ENCODE peak calls at places on chromosomes 6 and 20, in nine cellular contexts. One of them, this sample, is unnamed.

GRCh38 chr20:8798505-8798904 is 270.4 kb upstream of the PLCB4 start:
- DNase-seq in T-helper 1 cell: no peak
- DNase-seq in activated T-cell treated with anti-CD3 and anti-CD28 coated beads for 1 hour: no peak
- DNase-seq in epithelial cell of prostate: no peak
- DNase-seq in T-helper 2 cell: no peak
- DNase-seq in RCC 7860: no peak
- DNase-seq in stimulated activated CD8-positive, alpha-beta memory T cell treated with anti-CD3 and anti-CD28 coated beads, Interleukin-12 subunit alpha, Interleukin-12 subunit beta, amount 100 ng/mL, for 4 hours: no peak
- DNase-seq in HAP-1: no peak
- DNase-seq in AG10803: peak
- DNase-seq in this sample: peak

GRCh38 chr6:25370175-25371036 is 91.2 kb downstream of the CARMIL1 start:
- DNase-seq in T-helper 1 cell: no peak
- DNase-seq in activated T-cell treated with anti-CD3 and anti-CD28 coated beads for 1 hour: no peak
- DNase-seq in epithelial cell of prostate: no peak
- DNase-seq in T-helper 2 cell: no peak
- DNase-seq in RCC 7860: no peak
- DNase-seq in stimulated activated CD8-positive, alpha-beta memory T cell treated with anti-CD3 and anti-CD28 coated beads, Interleukin-12 subunit alpha, Interleukin-12 subunit beta, amount 100 ng/mL, for 4 hours: no peak
- DNase-seq in HAP-1: no peak
- DNase-seq in AG10803: no peak
- DNase-seq in this sample: no peak

GRCh38 chr6:168088161-168089106 is 9.4 kb upstream of the FRMD1 start:
- DNase-seq in T-helper 1 cell: no peak
- DNase-seq in activated T-cell treated with anti-CD3 and anti-CD28 coated beads for 1 hour: no peak
- DNase-seq in epithelial cell of prostate: no peak
- DNase-seq in T-helper 2 cell: no peak
- DNase-seq in RCC 7860: no peak
- DNase-seq in stimulated activated CD8-positive, alpha-beta memory T cell treated with anti-CD3 and anti-CD28 coated beads, Interleukin-12 subunit alpha, Interleukin-12 subunit beta, amount 100 ng/mL, for 4 hours: no peak
- DNase-seq in HAP-1: peak
- DNase-seq in AG10803: peak
- DNase-seq in this sample: peak

GRCh38 chr6:109867970-109868358 is 110.1 kb upstream of the GPR6 start:
- DNase-seq in T-helper 1 cell: no peak
- DNase-seq in activated T-cell treated with anti-CD3 and anti-CD28 coated beads for 1 hour: no peak
- DNase-seq in epithelial cell of prostate: no peak
- DNase-seq in T-helper 2 cell: no peak
- DNase-seq in RCC 7860: no peak
- DNase-seq in stimulated activated CD8-positive, alpha-beta memory T cell treated with anti-CD3 and anti-CD28 coated beads, Interleukin-12 subunit alpha, Interleukin-12 subunit beta, amount 100 ng/mL, for 4 hours: no peak
- DNase-seq in HAP-1: no peak
- DNase-seq in AG10803: peak
- DNase-seq in this sample: no peak

GRCh38 chr20:24948939-24949679 is at the start of gene CST7:
- DNase-seq in T-helper 1 cell: peak
- DNase-seq in activated T-cell treated with anti-CD3 and anti-CD28 coated beads for 1 hour: peak
- DNase-seq in epithelial cell of prostate: no peak
- DNase-seq in T-helper 2 cell: peak
- DNase-seq in RCC 7860: no peak
- DNase-seq in stimulated activated CD8-positive, alpha-beta memory T cell treated with anti-CD3 and anti-CD28 coated beads, Interleukin-12 subunit alpha, Interleukin-12 subunit beta, amount 100 ng/mL, for 4 hours: peak
- DNase-seq in HAP-1: no peak
- DNase-seq in AG10803: no peak
- DNase-seq in this sample: no peak

GRCh38 chr20:23118766-23119165 is 32.6 kb upstream of the CD93 start:
- DNase-seq in T-helper 1 cell: no peak
- DNase-seq in activated T-cell treated with anti-CD3 and anti-CD28 coated beads for 1 hour: no peak
- DNase-seq in epithelial cell of prostate: no peak
- DNase-seq in T-helper 2 cell: no peak
- DNase-seq in RCC 7860: no peak
- DNase-seq in stimulated activated CD8-positive, alpha-beta memory T cell treated with anti-CD3 and anti-CD28 coated beads, Interleukin-12 subunit alpha, Interleukin-12 subunit beta, amount 100 ng/mL, for 4 hours: no peak
- DNase-seq in HAP-1: no peak
- DNase-seq in AG10803: no peak
- DNase-seq in this sample: no peak

GRCh38 chr6:33746036-33746600 is 587 bp downstream of the IP6K3 start:
- DNase-seq in T-helper 1 cell: no peak
- DNase-seq in activated T-cell treated with anti-CD3 and anti-CD28 coated beads for 1 hour: no peak
- DNase-seq in epithelial cell of prostate: no peak
- DNase-seq in T-helper 2 cell: no peak
- DNase-seq in RCC 7860: no peak
- DNase-seq in stimulated activated CD8-positive, alpha-beta memory T cell treated with anti-CD3 and anti-CD28 coated beads, Interleukin-12 subunit alpha, Interleukin-12 subunit beta, amount 100 ng/mL, for 4 hours: no peak
- DNase-seq in HAP-1: no peak
- DNase-seq in AG10803: peak
- DNase-seq in this sample: peak

GRCh38 chr6:1016329-1017302 is 295.3 kb upstream of the FOXQ1 start:
- DNase-seq in T-helper 1 cell: no peak
- DNase-seq in activated T-cell treated with anti-CD3 and anti-CD28 coated beads for 1 hour: no peak
- DNase-seq in epithelial cell of prostate: no peak
- DNase-seq in T-helper 2 cell: no peak
- DNase-seq in RCC 7860: no peak
- DNase-seq in stimulated activated CD8-positive, alpha-beta memory T cell treated with anti-CD3 and anti-CD28 coated beads, Interleukin-12 subunit alpha, Interleukin-12 subunit beta, amount 100 ng/mL, for 4 hours: no peak
- DNase-seq in HAP-1: no peak
- DNase-seq in AG10803: no peak
- DNase-seq in this sample: no peak

GRCh38 chr6:43982084-43982625 is 145.1 kb downstream of the MRPL14 start:
- DNase-seq in T-helper 1 cell: no peak
- DNase-seq in activated T-cell treated with anti-CD3 and anti-CD28 coated beads for 1 hour: no peak
- DNase-seq in epithelial cell of prostate: no peak
- DNase-seq in T-helper 2 cell: no peak
- DNase-seq in RCC 7860: no peak
- DNase-seq in stimulated activated CD8-positive, alpha-beta memory T cell treated with anti-CD3 and anti-CD28 coated beads, Interleukin-12 subunit alpha, Interleukin-12 subunit beta, amount 100 ng/mL, for 4 hours: no peak
- DNase-seq in HAP-1: no peak
- DNase-seq in AG10803: no peak
- DNase-seq in this sample: no peak

GRCh38 chr6:138396709-138397108 is 7.3 kb upstream of the HEBP2 start:
- DNase-seq in T-helper 1 cell: no peak
- DNase-seq in activated T-cell treated with anti-CD3 and anti-CD28 coated beads for 1 hour: no peak
- DNase-seq in epithelial cell of prostate: no peak
- DNase-seq in T-helper 2 cell: no peak
- DNase-seq in RCC 7860: no peak
- DNase-seq in stimulated activated CD8-positive, alpha-beta memory T cell treated with anti-CD3 and anti-CD28 coated beads, Interleukin-12 subunit alpha, Interleukin-12 subunit beta, amount 100 ng/mL, for 4 hours: no peak
- DNase-seq in HAP-1: no peak
- DNase-seq in AG10803: no peak
- DNase-seq in this sample: no peak

GRCh38 chr20:59574308-59574707 is 30.0 kb upstream of the PHACTR3 start:
- DNase-seq in T-helper 1 cell: no peak
- DNase-seq in activated T-cell treated with anti-CD3 and anti-CD28 coated beads for 1 hour: no peak
- DNase-seq in epithelial cell of prostate: no peak
- DNase-seq in T-helper 2 cell: no peak
- DNase-seq in RCC 7860: no peak
- DNase-seq in stimulated activated CD8-positive, alpha-beta memory T cell treated with anti-CD3 and anti-CD28 coated beads, Interleukin-12 subunit alpha, Interleukin-12 subunit beta, amount 100 ng/mL, for 4 hours: no peak
- DNase-seq in HAP-1: no peak
- DNase-seq in AG10803: no peak
- DNase-seq in this sample: no peak

GRCh38 chr6:125597411-125598253 is 151.8 kb upstream of the HEY2 start:
- DNase-seq in T-helper 1 cell: no peak
- DNase-seq in activated T-cell treated with anti-CD3 and anti-CD28 coated beads for 1 hour: no peak
- DNase-seq in epithelial cell of prostate: peak
- DNase-seq in T-helper 2 cell: no peak
- DNase-seq in RCC 7860: no peak
- DNase-seq in stimulated activated CD8-positive, alpha-beta memory T cell treated with anti-CD3 and anti-CD28 coated beads, Interleukin-12 subunit alpha, Interleukin-12 subunit beta, amount 100 ng/mL, for 4 hours: no peak
- DNase-seq in HAP-1: no peak
- DNase-seq in AG10803: peak
- DNase-seq in this sample: no peak

GRCh38 chr6:15501806-15502450 is 160.9 kb downstream of the DTNBP1 start:
- DNase-seq in T-helper 1 cell: no peak
- DNase-seq in activated T-cell treated with anti-CD3 and anti-CD28 coated beads for 1 hour: no peak
- DNase-seq in epithelial cell of prostate: no peak
- DNase-seq in T-helper 2 cell: no peak
- DNase-seq in RCC 7860: no peak
- DNase-seq in stimulated activated CD8-positive, alpha-beta memory T cell treated with anti-CD3 and anti-CD28 coated beads, Interleukin-12 subunit alpha, Interleukin-12 subunit beta, amount 100 ng/mL, for 4 hours: no peak
- DNase-seq in HAP-1: no peak
- DNase-seq in AG10803: peak
- DNase-seq in this sample: peak

GRCh38 chr20:52748235-52748950 is 223.8 kb upstream of the TSHZ2 start:
- DNase-seq in T-helper 1 cell: no peak
- DNase-seq in activated T-cell treated with anti-CD3 and anti-CD28 coated beads for 1 hour: no peak
- DNase-seq in epithelial cell of prostate: no peak
- DNase-seq in T-helper 2 cell: no peak
- DNase-seq in RCC 7860: no peak
- DNase-seq in stimulated activated CD8-positive, alpha-beta memory T cell treated with anti-CD3 and anti-CD28 coated beads, Interleukin-12 subunit alpha, Interleukin-12 subunit beta, amount 100 ng/mL, for 4 hours: no peak
- DNase-seq in HAP-1: no peak
- DNase-seq in AG10803: peak
- DNase-seq in this sample: peak

GRCh38 chr20:56171087-56172012 is 77.2 kb upstream of the MC3R start:
- DNase-seq in T-helper 1 cell: no peak
- DNase-seq in activated T-cell treated with anti-CD3 and anti-CD28 coated beads for 1 hour: no peak
- DNase-seq in epithelial cell of prostate: no peak
- DNase-seq in T-helper 2 cell: no peak
- DNase-seq in RCC 7860: no peak
- DNase-seq in stimulated activated CD8-positive, alpha-beta memory T cell treated with anti-CD3 and anti-CD28 coated beads, Interleukin-12 subunit alpha, Interleukin-12 subunit beta, amount 100 ng/mL, for 4 hours: no peak
- DNase-seq in HAP-1: no peak
- DNase-seq in AG10803: no peak
- DNase-seq in this sample: no peak

GRCh38 chr20:44185574-44185973 is 1.4 kb downstream of the JPH2 start:
- DNase-seq in T-helper 1 cell: no peak
- DNase-seq in activated T-cell treated with anti-CD3 and anti-CD28 coated beads for 1 hour: no peak
- DNase-seq in epithelial cell of prostate: no peak
- DNase-seq in T-helper 2 cell: no peak
- DNase-seq in RCC 7860: no peak
- DNase-seq in stimulated activated CD8-positive, alpha-beta memory T cell treated with anti-CD3 and anti-CD28 coated beads, Interleukin-12 subunit alpha, Interleukin-12 subunit beta, amount 100 ng/mL, for 4 hours: no peak
- DNase-seq in HAP-1: no peak
- DNase-seq in AG10803: no peak
- DNase-seq in this sample: no peak

GRCh38 chr6:114941078-114941477 is 598.3 kb upstream of the HS3ST5 start:
- DNase-seq in T-helper 1 cell: no peak
- DNase-seq in activated T-cell treated with anti-CD3 and anti-CD28 coated beads for 1 hour: no peak
- DNase-seq in epithelial cell of prostate: no peak
- DNase-seq in T-helper 2 cell: no peak
- DNase-seq in RCC 7860: no peak
- DNase-seq in stimulated activated CD8-positive, alpha-beta memory T cell treated with anti-CD3 and anti-CD28 coated beads, Interleukin-12 subunit alpha, Interleukin-12 subunit beta, amount 100 ng/mL, for 4 hours: no peak
- DNase-seq in HAP-1: no peak
- DNase-seq in AG10803: no peak
- DNase-seq in this sample: no peak

GRCh38 chr6:169940554-169941290 is 189.3 kb downstream of the ERMARD start:
- DNase-seq in T-helper 1 cell: no peak
- DNase-seq in activated T-cell treated with anti-CD3 and anti-CD28 coated beads for 1 hour: no peak
- DNase-seq in epithelial cell of prostate: no peak
- DNase-seq in T-helper 2 cell: no peak
- DNase-seq in RCC 7860: no peak
- DNase-seq in stimulated activated CD8-positive, alpha-beta memory T cell treated with anti-CD3 and anti-CD28 coated beads, Interleukin-12 subunit alpha, Interleukin-12 subunit beta, amount 100 ng/mL, for 4 hours: no peak
- DNase-seq in HAP-1: no peak
- DNase-seq in AG10803: no peak
- DNase-seq in this sample: no peak

GRCh38 chr6:113599444-113599843 is 257.7 kb upstream of the MARCKS start:
- DNase-seq in T-helper 1 cell: no peak
- DNase-seq in activated T-cell treated with anti-CD3 and anti-CD28 coated beads for 1 hour: no peak
- DNase-seq in epithelial cell of prostate: no peak
- DNase-seq in T-helper 2 cell: no peak
- DNase-seq in RCC 7860: no peak
- DNase-seq in stimulated activated CD8-positive, alpha-beta memory T cell treated with anti-CD3 and anti-CD28 coated beads, Interleukin-12 subunit alpha, Interleukin-12 subunit beta, amount 100 ng/mL, for 4 hours: no peak
- DNase-seq in HAP-1: no peak
- DNase-seq in AG10803: no peak
- DNase-seq in this sample: no peak

GRCh38 chr6:4518506-4518905 is 257.7 kb upstream of the CDYL start:
- DNase-seq in T-helper 1 cell: no peak
- DNase-seq in activated T-cell treated with anti-CD3 and anti-CD28 coated beads for 1 hour: no peak
- DNase-seq in epithelial cell of prostate: no peak
- DNase-seq in T-helper 2 cell: no peak
- DNase-seq in RCC 7860: peak
- DNase-seq in stimulated activated CD8-positive, alpha-beta memory T cell treated with anti-CD3 and anti-CD28 coated beads, Interleukin-12 subunit alpha, Interleukin-12 subunit beta, amount 100 ng/mL, for 4 hours: no peak
- DNase-seq in HAP-1: no peak
- DNase-seq in AG10803: peak
- DNase-seq in this sample: peak

GRCh38 chr20:15637971-15638754 is 935.1 kb downstream of the KIF16B start:
- DNase-seq in T-helper 1 cell: no peak
- DNase-seq in activated T-cell treated with anti-CD3 and anti-CD28 coated beads for 1 hour: no peak
- DNase-seq in epithelial cell of prostate: no peak
- DNase-seq in T-helper 2 cell: no peak
- DNase-seq in RCC 7860: no peak
- DNase-seq in stimulated activated CD8-positive, alpha-beta memory T cell treated with anti-CD3 and anti-CD28 coated beads, Interleukin-12 subunit alpha, Interleukin-12 subunit beta, amount 100 ng/mL, for 4 hours: no peak
- DNase-seq in HAP-1: peak
- DNase-seq in AG10803: peak
- DNase-seq in this sample: no peak

GRCh38 chr6:13065596-13065995 is 262.7 kb downstream of the TBC1D7 start:
- DNase-seq in T-helper 1 cell: no peak
- DNase-seq in activated T-cell treated with anti-CD3 and anti-CD28 coated beads for 1 hour: no peak
- DNase-seq in epithelial cell of prostate: no peak
- DNase-seq in T-helper 2 cell: no peak
- DNase-seq in RCC 7860: no peak
- DNase-seq in stimulated activated CD8-positive, alpha-beta memory T cell treated with anti-CD3 and anti-CD28 coated beads, Interleukin-12 subunit alpha, Interleukin-12 subunit beta, amount 100 ng/mL, for 4 hours: no peak
- DNase-seq in HAP-1: no peak
- DNase-seq in AG10803: peak
- DNase-seq in this sample: peak

GRCh38 chr6:9979996-9980395 is 434.9 kb downstream of the TFAP2A start:
- DNase-seq in T-helper 1 cell: no peak
- DNase-seq in activated T-cell treated with anti-CD3 and anti-CD28 coated beads for 1 hour: no peak
- DNase-seq in epithelial cell of prostate: no peak
- DNase-seq in T-helper 2 cell: no peak
- DNase-seq in RCC 7860: no peak
- DNase-seq in stimulated activated CD8-positive, alpha-beta memory T cell treated with anti-CD3 and anti-CD28 coated beads, Interleukin-12 subunit alpha, Interleukin-12 subunit beta, amount 100 ng/mL, for 4 hours: no peak
- DNase-seq in HAP-1: no peak
- DNase-seq in AG10803: no peak
- DNase-seq in this sample: no peak

GRCh38 chr6:75204959-75205775 is 686 bp downstream of the COL12A1 start:
- DNase-seq in T-helper 1 cell: no peak
- DNase-seq in activated T-cell treated with anti-CD3 and anti-CD28 coated beads for 1 hour: no peak
- DNase-seq in epithelial cell of prostate: no peak
- DNase-seq in T-helper 2 cell: no peak
- DNase-seq in RCC 7860: no peak
- DNase-seq in stimulated activated CD8-positive, alpha-beta memory T cell treated with anti-CD3 and anti-CD28 coated beads, Interleukin-12 subunit alpha, Interleukin-12 subunit beta, amount 100 ng/mL, for 4 hours: no peak
- DNase-seq in HAP-1: no peak
- DNase-seq in AG10803: peak
- DNase-seq in this sample: peak

GRCh38 chr6:148564494-148564893 is 182.3 kb upstream of the UST start:
- DNase-seq in T-helper 1 cell: no peak
- DNase-seq in activated T-cell treated with anti-CD3 and anti-CD28 coated beads for 1 hour: no peak
- DNase-seq in epithelial cell of prostate: no peak
- DNase-seq in T-helper 2 cell: no peak
- DNase-seq in RCC 7860: no peak
- DNase-seq in stimulated activated CD8-positive, alpha-beta memory T cell treated with anti-CD3 and anti-CD28 coated beads, Interleukin-12 subunit alpha, Interleukin-12 subunit beta, amount 100 ng/mL, for 4 hours: no peak
- DNase-seq in HAP-1: no peak
- DNase-seq in AG10803: no peak
- DNase-seq in this sample: no peak

GRCh38 chr20:18164356-18164755 is 26.7 kb downstream of the KAT14 start:
- DNase-seq in T-helper 1 cell: no peak
- DNase-seq in activated T-cell treated with anti-CD3 and anti-CD28 coated beads for 1 hour: no peak
- DNase-seq in epithelial cell of prostate: peak
- DNase-seq in T-helper 2 cell: no peak
- DNase-seq in RCC 7860: no peak
- DNase-seq in stimulated activated CD8-positive, alpha-beta memory T cell treated with anti-CD3 and anti-CD28 coated beads, Interleukin-12 subunit alpha, Interleukin-12 subunit beta, amount 100 ng/mL, for 4 hours: no peak
- DNase-seq in HAP-1: no peak
- DNase-seq in AG10803: peak
- DNase-seq in this sample: no peak

GRCh38 chr6:127737768-127738167 is 160.8 kb downstream of the C6orf58 start:
- DNase-seq in T-helper 1 cell: no peak
- DNase-seq in activated T-cell treated with anti-CD3 and anti-CD28 coated beads for 1 hour: no peak
- DNase-seq in epithelial cell of prostate: peak
- DNase-seq in T-helper 2 cell: no peak
- DNase-seq in RCC 7860: no peak
- DNase-seq in stimulated activated CD8-positive, alpha-beta memory T cell treated with anti-CD3 and anti-CD28 coated beads, Interleukin-12 subunit alpha, Interleukin-12 subunit beta, amount 100 ng/mL, for 4 hours: no peak
- DNase-seq in HAP-1: no peak
- DNase-seq in AG10803: no peak
- DNase-seq in this sample: no peak

GRCh38 chr6:17431581-17431980 is 38.2 kb downstream of the CAP2 start:
- DNase-seq in T-helper 1 cell: no peak
- DNase-seq in activated T-cell treated with anti-CD3 and anti-CD28 coated beads for 1 hour: no peak
- DNase-seq in epithelial cell of prostate: no peak
- DNase-seq in T-helper 2 cell: no peak
- DNase-seq in RCC 7860: no peak
- DNase-seq in stimulated activated CD8-positive, alpha-beta memory T cell treated with anti-CD3 and anti-CD28 coated beads, Interleukin-12 subunit alpha, Interleukin-12 subunit beta, amount 100 ng/mL, for 4 hours: no peak
- DNase-seq in HAP-1: no peak
- DNase-seq in AG10803: peak
- DNase-seq in this sample: peak

GRCh38 chr6:130598021-130598989 is 228.9 kb upstream of the SMLR1 start:
- DNase-seq in T-helper 1 cell: no peak
- DNase-seq in activated T-cell treated with anti-CD3 and anti-CD28 coated beads for 1 hour: no peak
- DNase-seq in epithelial cell of prostate: peak
- DNase-seq in T-helper 2 cell: no peak
- DNase-seq in RCC 7860: no peak
- DNase-seq in stimulated activated CD8-positive, alpha-beta memory T cell treated with anti-CD3 and anti-CD28 coated beads, Interleukin-12 subunit alpha, Interleukin-12 subunit beta, amount 100 ng/mL, for 4 hours: no peak
- DNase-seq in HAP-1: peak
- DNase-seq in AG10803: peak
- DNase-seq in this sample: peak

GRCh38 chr20:2405693-2406065 is 25.0 kb downstream of the TGM6 start:
- DNase-seq in T-helper 1 cell: no peak
- DNase-seq in activated T-cell treated with anti-CD3 and anti-CD28 coated beads for 1 hour: no peak
- DNase-seq in epithelial cell of prostate: no peak
- DNase-seq in T-helper 2 cell: no peak
- DNase-seq in RCC 7860: no peak
- DNase-seq in stimulated activated CD8-positive, alpha-beta memory T cell treated with anti-CD3 and anti-CD28 coated beads, Interleukin-12 subunit alpha, Interleukin-12 subunit beta, amount 100 ng/mL, for 4 hours: no peak
- DNase-seq in HAP-1: no peak
- DNase-seq in AG10803: no peak
- DNase-seq in this sample: no peak

GRCh38 chr20:15900443-15900842 is 672.8 kb downstream of the KIF16B start:
- DNase-seq in T-helper 1 cell: no peak
- DNase-seq in activated T-cell treated with anti-CD3 and anti-CD28 coated beads for 1 hour: no peak
- DNase-seq in epithelial cell of prostate: no peak
- DNase-seq in T-helper 2 cell: no peak
- DNase-seq in RCC 7860: no peak
- DNase-seq in stimulated activated CD8-positive, alpha-beta memory T cell treated with anti-CD3 and anti-CD28 coated beads, Interleukin-12 subunit alpha, Interleukin-12 subunit beta, amount 100 ng/mL, for 4 hours: no peak
- DNase-seq in HAP-1: no peak
- DNase-seq in AG10803: no peak
- DNase-seq in this sample: no peak

This sample was measured in GM03348.